ENCODE peak calls at places on chromosome 21, in five cellular contexts. Q, V, F, L and W are unnamed samples.

GRCh38 chr21:27580276-27580675 is 613.4 kb upstream of the ADAMTS5 start:
- DNase-seq in Q (peak; percentile 26), V (no peak), F (peak; percentile 76), L (no peak), W (peak; percentile 48)

GRCh38 chr21:38440746-38441145 is 57.5 kb downstream of the ERG start:
- DNase-seq in Q (peak; percentile 28), V (no peak), F (peak; percentile 74), L (no peak), W (no peak)

GRCh38 chr21:28856588-28857250 is 136.0 kb downstream of the LTN1 start:
- DNase-seq in Q (no peak), V (peak; percentile 10), F (no peak), L (no peak), W (peak; percentile 8)

GRCh38 chr21:34844924-34845238 is 176.1 kb downstream of the CLIC6 start:
- DNase-seq in Q (no peak), V (no peak), F (no peak), L (no peak), W (no peak)

GRCh38 chr21:39000496-39000895 is 182.8 kb downstream of the PSMG1 start:
- DNase-seq in Q (no peak), V (no peak), F (peak; percentile 40), L (no peak), W (no peak)

GRCh38 chr21:27787046-27787445 is 820.2 kb upstream of the ADAMTS5 start:
- DNase-seq in Q (peak; percentile 59), V (no peak), F (peak; percentile 21), L (no peak), W (no peak)

GRCh38 chr21:45927851-45928850 is 53.4 kb upstream of the COL6A1 start:
- DNase-seq in Q (no peak), V (no peak), F (no peak), L (no peak), W (no peak)

GRCh38 chr21:27571706-27572105 is 604.8 kb upstream of the ADAMTS5 start:
- DNase-seq in Q (peak; percentile 70), V (no peak), F (peak; percentile 93), L (no peak), W (peak; percentile 67)

GRCh38 chr21:43646550-43647260 is 12.6 kb downstream of the HSF2BP start:
- DNase-seq in Q (peak; percentile 92), V (peak; percentile 90), F (peak; percentile 87), L (peak; percentile 93), W (peak; percentile 82)

GRCh38 chr21:39651206-39651605 is 38.5 kb downstream of the B3GALT5 start:
- DNase-seq in Q (no peak), V (no peak), F (no peak), L (no peak), W (no peak)

GRCh38 chr21:35086357-35086756 is 37.3 kb upstream of the RUNX1 start:
- DNase-seq in Q (peak; percentile 55), V (no peak), F (peak; percentile 81), L (no peak), W (peak; percentile 41)

GRCh38 chr21:32021319-32022027 is 148.7 kb downstream of the HUNK start:
- DNase-seq in Q (no peak), V (no peak), F (no peak), L (peak; percentile 93), W (no peak)

GRCh38 chr21:34913786-34914185 is 135.3 kb downstream of the RUNX1 start:
- DNase-seq in Q (peak; percentile 75), V (no peak), F (no peak), L (no peak), W (peak; percentile 72)

GRCh38 chr21:33078907-33079582 is 9.1 kb downstream of the OLIG1 start:
- DNase-seq in Q (peak; percentile 71), V (no peak), F (peak; percentile 82), L (peak; percentile 50), W (peak; percentile 63)
- H3K4me3 ChIP-seq in Q (no peak overlapping the region), V (no peak overlapping the region), F (no peak overlapping the region), L (no peak overlapping the region), W (no peak overlapping the region)

GRCh38 chr21:44871576-44872265 is 1.8 kb downstream of the PTTG1IP start:
- DNase-seq in Q (peak; percentile 90), V (peak; percentile 94), F (peak; percentile 91), L (peak; percentile 24), W (peak; percentile 90)

GRCh38 chr21:44874240-44874496 is 678 bp upstream of the PTTG1IP start:
- DNase-seq in Q (peak; percentile 39), V (no peak), F (no peak), L (no peak), W (no peak)

GRCh38 chr21:44872266-44872567 is 1.3 kb downstream of the PTTG1IP start:
- DNase-seq in Q (no peak), V (no peak), F (no peak), L (no peak), W (no peak)

GRCh38 chr21:44873356-44874239 is at the start of gene PTTG1IP:
- DNase-seq in Q (peak; percentile 90), V (peak; percentile 99), F (peak; percentile 97), L (peak; percentile 99), W (peak; percentile 99)

DNA sequence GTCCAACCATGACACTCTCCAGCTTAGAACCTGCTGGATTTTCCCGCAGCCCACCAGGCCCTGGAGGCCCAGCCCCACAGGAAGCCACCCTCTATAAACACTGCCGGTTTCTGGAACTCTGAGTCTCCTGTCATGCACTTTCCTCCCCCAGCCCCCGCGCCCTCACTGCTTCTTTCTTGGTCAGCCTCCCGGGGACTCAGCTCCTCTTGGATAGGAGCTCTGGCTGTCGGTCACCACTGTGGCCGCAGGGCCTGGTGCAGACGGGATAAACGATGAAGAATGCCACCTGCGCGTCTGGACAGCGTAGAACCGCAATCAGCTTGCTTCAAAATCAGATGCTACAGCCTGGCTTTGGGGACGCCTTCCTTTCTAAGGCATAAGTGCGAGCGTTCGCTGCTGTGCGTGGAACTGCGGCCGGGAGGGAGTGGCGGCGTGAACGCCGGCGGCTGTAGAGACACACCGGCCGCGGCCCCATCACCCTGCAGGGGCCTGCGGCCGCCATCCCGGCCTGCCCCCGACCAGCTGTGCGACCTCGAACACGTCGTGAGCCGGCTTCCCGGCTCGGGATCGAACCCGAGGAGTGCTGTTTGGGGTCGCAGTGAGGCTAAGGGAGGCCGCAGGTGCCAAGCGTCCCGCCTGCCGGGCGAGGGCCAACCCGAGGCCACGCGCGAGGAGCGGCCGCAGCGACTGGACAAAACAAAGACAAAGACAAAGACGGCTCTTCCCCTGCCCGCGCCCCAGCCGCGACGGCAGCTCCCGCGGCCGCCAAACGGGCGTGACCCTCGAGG is 728 bp downstream of the PTTG1IP start:
- DNase-seq in Q (peak; percentile 23), V (peak; percentile 55), F (peak; percentile 56), L (peak; percentile 47), W (peak; percentile 50)
- TF ChIP-seq CTCF in Q (no peak), V (no peak), F (no peak), L (no peak), W (no peak)

DNA sequence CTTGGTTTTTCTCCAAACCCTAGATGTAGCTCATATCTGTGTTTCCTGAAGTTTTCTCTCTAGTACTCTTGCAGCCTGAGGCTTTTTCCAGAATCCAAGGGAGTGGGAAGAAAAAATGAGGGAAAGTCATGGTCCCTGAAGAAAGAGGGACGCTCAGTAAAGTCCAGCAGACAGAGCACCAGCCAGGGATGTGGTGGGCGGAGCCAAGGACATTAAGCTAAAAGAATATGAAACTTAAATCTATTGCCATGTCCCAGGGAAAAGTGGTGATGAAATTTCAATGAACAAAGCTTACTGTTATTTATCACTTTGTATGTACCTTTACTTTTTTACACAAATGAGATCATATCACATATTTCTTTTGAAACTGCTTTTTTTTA is 430.2 kb downstream of the USP25 start:
- DNase-seq in Q (no peak), V (no peak), F (no peak), L (no peak), W (no peak)
- H3K4me3 ChIP-seq in Q (no peak overlapping the region), V (no peak overlapping the region), F (no peak overlapping the region), L (no peak overlapping the region), W (no peak overlapping the region)

GRCh38 chr21:37072988-37073416 is at the start of the genes PIGP and TTC3:
- DNase-seq in Q (peak; percentile 90), V (peak; percentile 96), F (peak; percentile 94), L (peak; percentile 96), W (peak; percentile 95)

GRCh38 chr21:37074546-37074945 is 1.5 kb downstream of the TTC3 start:
- DNase-seq in Q (peak; percentile 12), V (no peak), F (no peak), L (no peak), W (no peak)

GRCh38 chr21:37072239-37072987 is 458 bp downstream of the PIGP start:
- DNase-seq in Q (peak; percentile 57), V (no peak), F (peak; percentile 71), L (peak; percentile 85), W (peak; percentile 95)

GRCh38 chr21:37074195-37074510 is 1.1 kb downstream of the TTC3 start:
- DNase-seq in Q (peak; percentile 18), V (no peak), F (peak; percentile 23), L (peak; percentile 39), W (no peak)

GRCh38 chr21:37073417-37074194 is 552 bp downstream of the TTC3 start:
- DNase-seq in Q (peak; percentile 44), V (peak; percentile 28), F (no peak), L (peak; percentile 67), W (peak; percentile 61)
- TF ChIP-seq CTCF in Q (no peak), V (peak; percentile 9), F (peak; percentile 15), L (no peak), W (no peak)

GRCh38 chr21:41868062-41868710 is 11.0 kb downstream of the PRDM15 start:
- DNase-seq in Q (peak; percentile 86), V (no peak), F (no peak), L (no peak), W (peak; percentile 69)
- H3K4me3 ChIP-seq in Q (no peak overlapping the region), V (no peak overlapping the region), F (no peak overlapping the region), L (no peak overlapping the region), W (no peak overlapping the region)